ENCODE peak calls at places on chromosomes 11 and 22, in six cellular contexts. K, X, U, C, D and S are unnamed samples.

GRCh38 chr22:28674121-28674563 is 5.5 kb downstream of the TTC28 start:
- DNase-seq in K (no peak), X (no peak), U (no peak), C (no peak), D (no peak), S (no peak)

GRCh38 chr22:42820075-42820763 is 36.9 kb downstream of the ARFGAP3 start:
- DNase-seq in K (peak; percentile 56), X (peak; percentile 24), U (no peak), C (no peak), D (peak; percentile 62), S (no peak)

GRCh38 chr11:9566561-9567063 is 6.9 kb upstream of the WEE1 start:
- DNase-seq in K (no peak), X (no peak), U (no peak), C (no peak), D (no peak), S (no peak)

GRCh38 chr11:111976614-111977140 is 39.5 kb downstream of the DIXDC1 start:
- DNase-seq in K (no peak), X (peak; percentile 43), U (peak; percentile 62), C (no peak), D (peak; percentile 60), S (no peak)

GRCh38 chr22:25111579-25112517 is 87.8 kb upstream of the CRYBB3 start:
- DNase-seq in K (no peak), X (no peak), U (no peak), C (peak; percentile 71), D (no peak), S (no peak)

GRCh38 chr22:26416670-26417270 is 12.3 kb upstream of the ASPHD2 start:
- DNase-seq in K (peak; percentile 35), X (peak; percentile 79), U (peak; percentile 62), C (no peak), D (no peak), S (no peak)

GRCh38 chr22:25176799-25177198 is 22.9 kb upstream of the CRYBB3 start:
- DNase-seq in K (no peak), X (no peak), U (no peak), C (no peak), D (no peak), S (no peak)

GRCh38 chr22:27804683-27805297 is 3.2 kb upstream of the MN1 start:
- DNase-seq in K (no peak), X (peak; percentile 20), U (peak; percentile 84), C (peak; percentile 62), D (peak; percentile 14), S (peak; percentile 64)

GRCh38 chr11:72229336-72229924 is 4.9 kb downstream of the INPPL1 start:
- DNase-seq in K (no peak), X (no peak), U (no peak), C (no peak), D (no peak), S (no peak)

GRCh38 chr22:28594784-28595324 is 84.8 kb downstream of the TTC28 start:
- DNase-seq in K (peak; percentile 75), X (peak; percentile 29), U (no peak), C (no peak), D (peak; percentile 57), S (no peak)

GRCh38 chr11:20596629-20597129 is 2.7 kb upstream of the SLC6A5 start:
- DNase-seq in K (no peak), X (no peak), U (no peak), C (no peak), D (no peak), S (no peak)

GRCh38 chr22:27800250-27801131 is 1.1 kb downstream of the MN1 start:
- DNase-seq in K (no peak), X (peak; percentile 50), U (peak; percentile 62), C (no peak), D (no peak), S (no peak)

GRCh38 chr22:49768961-49769690 is 58.5 kb downstream of the BRD1 start:
- DNase-seq in K (no peak), X (no peak), U (peak; percentile 61), C (peak; percentile 7), D (peak; percentile 97), S (no peak)

GRCh38 chr11:95589893-95590612 is 199.5 kb downstream of the FAM76B start:
- DNase-seq in K (no peak), X (no peak), U (no peak), C (no peak), D (no peak), S (no peak)

GRCh38 chr11:9787260-9787659 is 123.4 kb downstream of the SWAP70 start:
- DNase-seq in K (no peak), X (no peak), U (no peak), C (no peak), D (no peak), S (no peak)

GRCh38 chr11:2587132-2587930 is 112.5 kb downstream of the KCNQ1OT1 start:
- DNase-seq in K (no peak), X (no peak), U (peak; percentile 58), C (peak; percentile 5), D (no peak), S (no peak)

GRCh38 chr11:125233116-125233515 is 68.6 kb downstream of the PKNOX2 start:
- DNase-seq in K (no peak), X (no peak), U (no peak), C (no peak), D (no peak), S (no peak)

GRCh38 chr11:68354181-68354872 is 41.9 kb downstream of the LRP5 start:
- DNase-seq in K (peak; percentile 53), X (peak; percentile 98), U (peak; percentile 85), C (peak; percentile 89), D (no peak), S (no peak)

GRCh38 chr22:44403930-44404329 is 91.2 kb upstream of the SHISAL1 start:
- DNase-seq in K (no peak), X (no peak), U (no peak), C (no peak), D (no peak), S (no peak)

GRCh38 chr11:1480555-1481482 is 5.8 kb downstream of the MOB2 start:
- DNase-seq in K (no peak), X (no peak), U (no peak), C (no peak), D (no peak), S (no peak)